ENCODE peak calls at places on chromosomes 11 and 22, in ten cellular contexts. O is K562; S is mammary epithelial cell; G is endothelial cell of umbilical vein; L is mesendoderm; P is uterus; Q is thoracic aorta; U is RWPE2; Y is PC-3; T is CD8-positive, alpha-beta memory T cell. N is an unnamed sample.
A peak's percentile ranks its signal among the peaks of the same experiment; 100 is the strongest.

GRCh38 chr11:2789331-2789730 is 89.5 kb upstream of the KCNQ1OT1 start:
- DNase-seq in O (no peak), S (no peak), G (no peak), L (no peak), P (no peak), Q (no peak), U (no peak), Y (no peak), T (no peak), N (peak; percentile 7)

GRCh38 chr11:76648929-76649328 is 21.6 kb downstream of the LRRC32 start:
- DNase-seq in O (no peak), S (no peak), G (no peak), L (no peak), P (no peak), Q (no peak), U (no peak), Y (no peak), T (no peak), N (no peak)

GRCh38 chr22:36884314-36885158 is 23.7 kb downstream of the NCF4 start:
- DNase-seq in O (no peak), S (no peak), G (peak; percentile 88), L (no peak), P (no peak), Q (no peak), U (no peak), Y (no peak), T (no peak), N (no peak)

GRCh38 chr11:11230802-11231562 is 122.1 kb downstream of the CSNK2A3 start:
- DNase-seq in O (peak; percentile 44), S (no peak), G (no peak), L (peak; percentile 64), P (no peak), Q (no peak), U (no peak), Y (peak; percentile 40), T (no peak), N (peak; percentile 44)

GRCh38 chr11:19735512-19735911 is 22.9 kb downstream of the NAV2 start:
- DNase-seq in O (no peak), S (no peak), G (no peak), L (no peak), P (no peak), Q (no peak), U (no peak), Y (no peak), T (no peak), N (no peak)

GRCh38 chr11:61555051-61555969 is 25.6 kb downstream of the SYT7 start:
- DNase-seq in O (peak; percentile 59), S (no peak), G (no peak), L (no peak), P (no peak), Q (no peak), U (no peak), Y (peak; percentile 44), T (no peak), N (peak; percentile 85)

GRCh38 chr11:19345519-19345847 is 104.7 kb upstream of the E2F8 start:
- DNase-seq in O (no peak), S (no peak), G (no peak), L (peak; percentile 31), P (no peak), Q (no peak), U (no peak), Y (no peak), T (no peak), N (peak; percentile 20)

GRCh38 chr11:76610871-76611475 is 59.6 kb downstream of the LRRC32 start:
- DNase-seq in O (no peak), S (no peak), G (no peak), L (peak; percentile 72), P (no peak), Q (no peak), U (no peak), Y (no peak), T (peak; percentile 9), N (no peak)

GRCh38 chr22:37421468-37421877 is 5.8 kb downstream of the ELFN2 start:
- DNase-seq in O (no peak), S (no peak), G (no peak), L (no peak), P (no peak), Q (no peak), U (no peak), Y (no peak), T (no peak), N (no peak)

GRCh38 chr22:45181766-45182165 is 18.0 kb downstream of the NUP50 start:
- DNase-seq in O (no peak), S (no peak), G (peak; percentile 15), L (no peak), P (no peak), Q (no peak), U (no peak), Y (no peak), T (no peak), N (no peak)

GRCh38 chr11:131889146-131889577 is 518.7 kb downstream of the NTM start:
- DNase-seq in O (no peak), S (peak; percentile 64), G (no peak), L (peak; percentile 91), P (peak; percentile 28), Q (no peak), U (no peak), Y (peak; percentile 66), T (no peak), N (no peak)

GRCh38 chr11:27460571-27460970 is 12.0 kb downstream of the LGR4 start:
- DNase-seq in O (no peak), S (no peak), G (no peak), L (no peak), P (no peak), Q (no peak), U (no peak), Y (no peak), T (no peak), N (no peak)

GRCh38 chr11:79352304-79352703 is 88.5 kb downstream of the TENM4 start:
- DNase-seq in O (no peak), S (no peak), G (no peak), L (peak; percentile 37), P (no peak), Q (no peak), U (no peak), Y (no peak), T (no peak), N (no peak)

GRCh38 chr11:7204778-7205177 is 46.9 kb upstream of the SYT9 start:
- DNase-seq in O (no peak), S (peak; percentile 5), G (peak; percentile 89), L (peak; percentile 19), P (no peak), Q (no peak), U (no peak), Y (peak; percentile 56), T (no peak), N (no peak)

GRCh38 chr22:50294319-50294656 is 13.2 kb downstream of the PLXNB2 start:
- DNase-seq in O (no peak), S (no peak), G (no peak), L (no peak), P (no peak), Q (no peak), U (no peak), Y (no peak), T (no peak), N (no peak)

GRCh38 chr22:50293441-50294318 is 13.8 kb downstream of the PLXNB2 start:
- DNase-seq in O (no peak), S (peak; percentile 58), G (peak; percentile 83), L (peak; percentile 85), P (peak; percentile 67), Q (no peak), U (no peak), Y (peak; percentile 71), T (no peak), N (no peak)

GRCh38 chr22:50289151-50289941 is 18.1 kb downstream of the PLXNB2 start:
- DNase-seq in O (no peak), S (no peak), G (no peak), L (no peak), P (no peak), Q (no peak), U (no peak), Y (no peak), T (no peak), N (no peak)

GRCh38 chr22:50289942-50290630 is 17.4 kb downstream of the PLXNB2 start:
- DNase-seq in O (no peak), S (no peak), G (no peak), L (no peak), P (no peak), Q (no peak), U (no peak), Y (no peak), T (no peak), N (no peak)

GRCh38 chr22:50292643-50293440 is 14.6 kb downstream of the PLXNB2 start:
- DNase-seq in O (no peak), S (no peak), G (no peak), L (no peak), P (no peak), Q (no peak), U (no peak), Y (no peak), T (no peak), N (no peak)
- H3K27ac ChIP-seq in O (no peak overlapping the region), S (peak overlapping the region; percentile 32), G (peak overlapping the region; percentile 54), L (peak overlapping the region; percentile 49), P (peak overlapping the region; percentile 78), Q (peak overlapping the region; percentile 84), U (peak overlapping the region; percentile 99), Y (peak overlapping the region; percentile 54), T (no peak overlapping the region), N (no peak overlapping the region)

DNA sequence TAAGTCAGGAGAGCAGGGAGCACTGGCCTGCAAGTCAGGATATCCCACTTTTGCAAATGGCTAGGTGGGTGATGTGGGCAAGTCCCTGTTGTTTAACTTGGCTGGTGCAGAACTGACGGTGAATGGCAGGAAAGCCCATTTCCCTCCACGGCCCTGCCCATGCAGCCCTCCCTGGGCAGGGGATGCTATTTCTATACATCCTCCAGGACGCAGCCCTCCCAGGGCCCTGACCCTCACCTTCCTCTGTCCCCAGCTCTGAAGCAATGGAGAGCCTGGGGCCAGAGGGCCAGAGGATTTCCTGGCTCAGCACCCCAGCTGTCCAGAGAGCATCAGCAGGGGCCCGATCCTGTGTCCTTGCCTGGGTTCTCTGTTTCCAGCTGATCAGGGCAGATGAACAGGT is 91.3 kb downstream of the TSPAN18 start:
- DNase-seq in O (no peak), S (no peak), G (peak; percentile 75), L (no peak), P (no peak), Q (no peak), U (no peak), Y (no peak), T (no peak), N (peak; percentile 38)
- H3K4me3 ChIP-seq in O (no peak overlapping the region), S (no peak overlapping the region), G (no peak overlapping the region), L (no peak overlapping the region), P (no peak overlapping the region), Q (no peak overlapping the region), U (no peak overlapping the region), Y (no peak overlapping the region), T (no peak overlapping the region), N (no peak overlapping the region)

DNA sequence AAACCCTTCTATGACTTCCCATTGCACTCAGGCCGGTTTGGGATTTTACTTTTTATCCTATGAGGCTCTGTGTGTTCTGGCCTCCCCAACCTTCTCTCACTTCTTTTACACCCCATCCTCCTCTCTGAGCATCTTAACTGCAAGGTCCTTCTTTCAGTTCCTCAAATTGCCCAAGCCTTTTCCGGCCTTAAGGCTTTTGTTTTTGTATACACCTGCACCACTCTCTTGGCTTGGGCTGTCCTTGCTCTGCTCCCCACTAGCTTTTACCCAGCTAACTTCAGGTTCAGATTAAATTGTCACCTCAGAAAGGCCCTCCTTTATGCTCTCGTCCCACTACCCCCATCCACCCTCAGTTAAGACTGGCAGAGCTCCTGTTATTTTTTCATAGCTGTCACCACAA is 55.5 kb downstream of the FAM83F start:
- DNase-seq in O (no peak), S (no peak), G (no peak), L (no peak), P (no peak), Q (no peak), U (no peak), Y (no peak), T (no peak), N (no peak)
- H3K27ac ChIP-seq in O (no peak overlapping the region), S (no peak overlapping the region), G (no peak overlapping the region), L (no peak overlapping the region), P (no peak overlapping the region), Q (no peak overlapping the region), U (no peak overlapping the region), Y (no peak overlapping the region), T (no peak overlapping the region), N (no peak overlapping the region)

GRCh38 chr11:129167315-129167714 is 24.8 kb downstream of the ARHGAP32 start:
- DNase-seq in O (no peak), S (no peak), G (no peak), L (no peak), P (no peak), Q (no peak), U (no peak), Y (peak; percentile 65), T (no peak), N (no peak)
- H3K4me3 ChIP-seq in O (no peak overlapping the region), S (no peak overlapping the region), G (no peak overlapping the region), L (no peak overlapping the region), P (no peak overlapping the region), Q (no peak overlapping the region), U (no peak overlapping the region), Y (no peak overlapping the region), T (no peak overlapping the region), N (no peak overlapping the region)

N was measured in WERI-Rb-1.